ENCODE peak calls at places on chromosomes 2 and 18, in six cellular contexts. T, M, V, G, H and S are unnamed samples.

GRCh38 chr18:58057291-58057965 is 13.4 kb downstream of the NEDD4L start:
- DNase-seq in G (no peak), M (no peak), V (no peak), T (no peak), H (no peak), S (no peak)

GRCh38 chr2:217335341-217335966 is 475.6 kb upstream of the TNP1 start:
- DNase-seq in M (no peak), T (no peak), V (no peak), H (no peak), G (no peak), S (no peak)

GRCh38 chr2:96265349-96265839 is 403 bp downstream of the TMEM127 start:
- DNase-seq in G (peak), M (no peak), H (no peak), V (no peak), T (peak), S (peak)

GRCh38 chr2:215684448-215685217 is 248.8 kb upstream of the FN1 start:
- DNase-seq in G (no peak), T (no peak), V (no peak), H (no peak), M (peak), S (no peak)

GRCh38 chr2:41803361-41803760 is 244.5 kb upstream of the PKDCC start:
- DNase-seq in H (no peak), T (no peak), V (no peak), G (peak), M (no peak), S (no peak)

GRCh38 chr2:126627623-126628022 is 28.3 kb upstream of the GYPC start:
- DNase-seq in V (no peak), T (no peak), G (no peak), M (peak), H (no peak), S (no peak)

GRCh38 chr2:105278654-105279053 is 37.1 kb downstream of the GPR45 start:
- DNase-seq in G (no peak), H (no peak), T (no peak), V (no peak), M (no peak), S (no peak)

GRCh38 chr2:16034151-16034974 is 94.0 kb downstream of the MYCN start:
- DNase-seq in H (no peak), G (peak), M (no peak), T (peak), V (no peak), S (no peak)

GRCh38 chr2:175461839-175462238 is 280.3 kb upstream of the ATP5MC3 start:
- DNase-seq in H (no peak), G (no peak), M (no peak), V (no peak), T (no peak), S (no peak)

GRCh38 chr2:165941827-165942226 is 11.7 kb downstream of the TTC21B start:
- DNase-seq in M (no peak), V (no peak), T (no peak), G (no peak), H (no peak), S (no peak)

GRCh38 chr2:179619947-179620467 is 241.4 kb downstream of the ZNF385B start:
- DNase-seq in M (no peak), H (no peak), V (no peak), T (no peak), G (no peak), S (no peak)

GRCh38 chr2:236753611-236754010 is 184.0 kb downstream of the ACKR3 start:
- DNase-seq in T (no peak), H (no peak), M (no peak), G (no peak), V (no peak), S (no peak)

GRCh38 chr2:228728961-228729360 is 542.1 kb downstream of the PID1 start:
- DNase-seq in V (no peak), T (no peak), H (no peak), G (no peak), M (no peak), S (no peak)

GRCh38 chr2:158953454-158953853 is 15.0 kb upstream of the TANC1 start:
- DNase-seq in V (no peak), H (no peak), G (no peak), M (peak), T (no peak), S (no peak)

GRCh38 chr18:38790786-38791185 is 1225.2 kb upstream of the CELF4 start:
- DNase-seq in M (no peak), G (no peak), H (no peak), V (no peak), T (no peak), S (no peak)

GRCh38 chr2:58539973-58540372 is 298.8 kb upstream of the FANCL start:
- DNase-seq in H (no peak), G (no peak), M (no peak), T (no peak), V (no peak), S (no peak)

GRCh38 chr2:233244818-233245217 is 6.7 kb upstream of the ATG16L1 start:
- DNase-seq in V (no peak), M (no peak), T (no peak), G (no peak), H (no peak), S (no peak)

GRCh38 chr2:241649414-241649813 is 11.9 kb downstream of the ATG4B start:
- DNase-seq in T (no peak), H (no peak), G (peak), M (no peak), V (no peak), S (no peak)

GRCh38 chr2:108586116-108586515 is 51.8 kb downstream of the LIMS1 start:
- DNase-seq in T (no peak), M (no peak), V (no peak), G (no peak), H (no peak), S (no peak)

GRCh38 chr18:56570971-56571370 is 67.4 kb downstream of the TXNL1 start:
- DNase-seq in T (no peak), G (no peak), M (no peak), V (no peak), H (no peak), S (no peak)

GRCh38 chr2:206521115-206521514 is 77.8 kb downstream of the ADAM23 start:
- DNase-seq in G (no peak), M (no peak), V (no peak), T (no peak), H (no peak), S (no peak)

GRCh38 chr2:113892004-113892740 is 2.3 kb downstream of the ACTR3 start:
- DNase-seq in G (no peak), M (no peak), V (no peak), H (no peak), T (no peak), S (no peak)

GRCh38 chr2:113896791-113897190 is 6.9 kb downstream of the ACTR3 start:
- DNase-seq in M (peak), G (no peak), T (no peak), H (no peak), V (no peak), S (no peak)

GRCh38 chr2:113895819-113896563 is 6.1 kb downstream of the ACTR3 start:
- DNase-seq in T (no peak), V (no peak), H (no peak), M (no peak), G (no peak), S (no peak)

GRCh38 chr2:113894156-113894743 is 4.4 kb downstream of the ACTR3 start:
- DNase-seq in G (peak), H (no peak), V (no peak), M (peak), T (no peak), S (no peak)

GRCh38 chr2:113895301-113895700 is 5.4 kb downstream of the ACTR3 start:
- DNase-seq in G (no peak), M (no peak), V (no peak), T (no peak), H (no peak), S (no peak)
- H3K4me3 ChIP-seq in G (no peak), M (no peak), V (no peak), T (no peak), H (no peak), S (no peak)

DNA sequence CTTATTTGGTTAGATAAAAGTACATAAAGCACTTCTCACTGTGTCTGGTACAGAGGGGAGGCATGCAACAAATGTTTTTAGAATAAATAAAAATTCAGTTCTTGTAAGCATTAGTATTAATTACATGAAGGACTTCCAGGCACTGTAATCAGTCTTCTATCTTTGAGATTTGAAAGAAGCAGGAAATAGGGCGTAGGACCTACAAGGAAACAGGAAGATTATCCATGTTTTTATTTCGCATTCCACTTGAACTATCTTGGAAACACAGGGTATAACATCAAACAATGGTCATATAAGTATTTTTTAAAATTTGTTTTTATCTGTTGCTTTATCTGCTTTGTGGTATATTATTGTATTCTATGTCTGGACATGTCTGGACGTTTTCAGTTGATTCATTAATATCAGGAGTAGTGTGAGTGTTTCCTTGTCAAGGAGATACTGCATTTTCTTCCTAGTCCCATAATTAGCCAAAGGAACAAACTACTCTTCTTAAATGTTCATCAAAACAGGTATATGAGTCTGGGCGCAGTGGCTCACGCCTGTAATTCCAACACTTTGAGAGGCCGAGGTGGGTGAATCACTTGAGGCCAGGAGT is 32.5 kb downstream of the BMPR2 start:
- DNase-seq in T (no peak), V (no peak), H (no peak), G (no peak), M (peak), S (no peak)
- H3K27ac ChIP-seq in T (peak), V (no peak), H (no peak), G (no peak), M (no peak), S (no peak)

GRCh38 chr2:196137271-196137670 is 34.1 kb downstream of the STK17B start:
- DNase-seq in H (no peak), M (no peak), T (no peak), V (no peak), G (no peak), S (no peak)
- H3K4me3 ChIP-seq in H (no peak), M (no peak), T (no peak), V (no peak), G (no peak), S (no peak)

DNA sequence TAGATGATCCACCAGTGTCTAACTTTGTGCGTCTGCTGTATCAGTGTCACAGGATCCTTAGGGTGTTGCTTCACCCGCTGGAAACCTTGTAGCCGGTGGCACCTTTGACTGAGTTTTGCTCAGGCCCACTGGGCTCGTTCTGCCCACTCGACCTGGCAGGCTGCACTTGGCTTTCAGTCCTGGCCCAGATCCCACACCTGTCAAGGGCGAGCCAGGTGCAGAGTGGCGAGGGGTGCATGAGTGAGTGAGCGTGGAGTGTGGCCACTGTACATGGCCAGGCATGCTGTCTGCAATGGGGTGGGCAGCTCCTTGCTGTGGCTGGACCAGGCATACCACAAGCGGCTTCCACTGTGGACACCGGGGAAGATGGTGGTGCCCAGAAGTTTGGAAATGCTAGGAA is 179.0 kb downstream of the FAM210A start:
- DNase-seq in T (no peak), V (no peak), M (no peak), H (no peak), G (peak), S (no peak)
- H3K27ac ChIP-seq in T (no peak), V (no peak), M (no peak), H (no peak), G (peak), S (no peak)

DNA sequence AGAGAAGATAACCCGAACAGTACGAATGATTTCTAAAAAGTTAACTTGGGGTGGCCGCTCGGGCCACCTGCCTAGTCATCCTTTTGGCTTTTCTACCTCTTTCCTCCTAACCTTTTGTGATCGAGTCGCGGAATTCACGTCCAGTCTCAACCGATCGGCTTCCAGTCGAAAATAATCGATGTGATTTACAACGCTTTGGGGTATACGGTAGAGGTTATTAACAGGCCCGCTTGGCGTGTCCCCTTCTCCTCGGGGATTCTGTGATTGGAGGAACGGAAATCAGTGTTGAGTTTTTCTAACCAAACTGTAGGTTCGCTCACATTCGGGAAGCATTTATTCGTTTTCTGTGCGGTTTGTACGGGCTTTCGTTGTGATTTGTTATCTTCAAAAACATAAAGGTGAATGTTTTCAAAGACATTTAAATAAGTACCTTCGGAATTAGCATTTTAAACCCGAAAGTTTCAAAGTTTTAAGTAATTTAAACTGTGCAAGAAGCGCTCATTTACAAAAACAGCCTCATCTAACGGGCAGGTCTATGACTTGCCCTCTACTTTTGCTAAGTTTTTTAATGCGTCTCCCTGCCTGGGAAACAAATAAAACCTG is 588 bp upstream of the FOXI3 start:
- DNase-seq in G (no peak), V (no peak), H (no peak), T (no peak), M (peak), S (no peak)
- H3K4me3 ChIP-seq in G (no peak), V (peak), H (peak), T (no peak), M (peak), S (peak)

DNA sequence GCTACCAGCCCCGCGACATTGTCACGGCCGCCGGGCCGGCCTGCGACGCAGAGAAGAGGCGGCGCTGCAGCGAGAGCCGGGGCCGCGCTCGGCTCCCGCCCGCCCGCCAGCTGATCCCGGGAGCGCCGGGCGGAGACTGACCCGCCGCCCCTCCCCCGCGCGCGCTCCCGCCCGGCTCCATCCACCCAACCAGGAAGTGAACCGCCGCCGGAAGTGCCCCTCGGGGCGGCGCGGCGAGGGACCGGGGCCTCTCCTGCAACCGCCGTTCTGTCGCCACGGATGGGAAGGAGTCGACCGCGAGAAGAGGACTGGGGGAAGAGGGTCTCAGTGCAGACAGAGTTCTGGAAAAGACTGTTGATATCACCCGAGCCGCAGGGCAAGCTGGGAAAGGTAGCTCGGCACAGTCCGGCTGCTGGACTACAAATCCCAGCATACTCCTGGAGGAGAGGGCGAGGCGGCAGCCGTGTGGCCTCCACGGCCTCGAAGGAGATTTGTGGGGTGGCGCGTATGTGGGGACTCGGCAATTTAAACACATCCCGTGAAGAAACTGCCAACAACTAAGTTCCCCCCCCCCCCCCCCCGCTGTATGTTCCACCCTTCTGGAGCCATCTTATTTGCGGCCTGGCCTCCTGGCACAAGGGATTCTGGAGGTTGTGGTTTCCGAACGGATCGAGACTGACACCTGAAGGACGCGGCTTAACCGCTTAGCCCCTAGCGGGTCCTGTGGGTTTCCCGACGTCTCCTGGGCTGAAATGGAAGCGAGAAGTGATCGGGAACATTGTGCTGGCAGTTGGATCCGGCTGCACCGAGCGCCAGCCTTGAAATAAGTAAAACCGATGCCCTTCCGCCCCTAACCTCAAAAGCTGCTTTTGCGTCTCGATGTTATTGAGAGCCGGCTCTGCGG is at the start of gene AAK1:
- DNase-seq in H (no peak), V (peak), M (peak), T (peak), G (peak), S (peak)
- H3K27ac ChIP-seq in H (peak), V (peak), M (peak), T (peak), G (peak), S (peak)